ENCODE peak calls at places on chromosomes 16 and 17, in seven cellular contexts. One of them, this sample, is unnamed.
A peak's percentile ranks its signal among the peaks of the same experiment; 100 is the strongest.

GRCh38 chr16:24156777-24157176 is 99.4 kb upstream of the CACNG3 start:
- ATAC-seq in heart left ventricle: no peak
- ATAC-seq in CD8-positive, alpha-beta T cell: no peak
- ATAC-seq in activated CD4-positive, alpha-beta T cell treated with anti-CD3 and anti-CD28 coated beads for 36 hours: no peak
- ATAC-seq in stimulated activated naive CD8-positive, alpha-beta T cell treated with anti-CD3 and anti-CD28 coated beads, Interleukin-15, amount 100 ng/mL, for 72 hours: no peak
- ATAC-seq in GM12878: no peak
- ATAC-seq in activated CD8-positive, alpha-beta T cell treated with anti-CD3 and anti-CD28 coated beads, Interleukin-2, amount 10 ng/mL, durations not matched to agents 7 days and 5 days: no peak
- ATAC-seq in this sample: no peak

GRCh38 chr17:27430882-27431491 is 25.3 kb upstream of the KSR1 start:
- ATAC-seq in heart left ventricle: peak; percentile 66
- ATAC-seq in CD8-positive, alpha-beta T cell: no peak
- ATAC-seq in activated CD4-positive, alpha-beta T cell treated with anti-CD3 and anti-CD28 coated beads for 36 hours: peak; percentile 44
- ATAC-seq in stimulated activated naive CD8-positive, alpha-beta T cell treated with anti-CD3 and anti-CD28 coated beads, Interleukin-15, amount 100 ng/mL, for 72 hours: no peak
- ATAC-seq in GM12878: peak; percentile 76
- ATAC-seq in activated CD8-positive, alpha-beta T cell treated with anti-CD3 and anti-CD28 coated beads, Interleukin-2, amount 10 ng/mL, durations not matched to agents 7 days and 5 days: no peak
- ATAC-seq in this sample: no peak

GRCh38 chr17:28888832-28889231 is 8.7 kb downstream of the FLOT2 start:
- ATAC-seq in heart left ventricle: no peak
- ATAC-seq in CD8-positive, alpha-beta T cell: no peak
- ATAC-seq in activated CD4-positive, alpha-beta T cell treated with anti-CD3 and anti-CD28 coated beads for 36 hours: no peak
- ATAC-seq in stimulated activated naive CD8-positive, alpha-beta T cell treated with anti-CD3 and anti-CD28 coated beads, Interleukin-15, amount 100 ng/mL, for 72 hours: no peak
- ATAC-seq in GM12878: peak; percentile 3
- ATAC-seq in activated CD8-positive, alpha-beta T cell treated with anti-CD3 and anti-CD28 coated beads, Interleukin-2, amount 10 ng/mL, durations not matched to agents 7 days and 5 days: no peak
- ATAC-seq in this sample: no peak

GRCh38 chr16:72203401-72203800 is 31.4 kb upstream of the PMFBP1 start:
- ATAC-seq in heart left ventricle: peak; percentile 71
- ATAC-seq in CD8-positive, alpha-beta T cell: no peak
- ATAC-seq in activated CD4-positive, alpha-beta T cell treated with anti-CD3 and anti-CD28 coated beads for 36 hours: peak; percentile 74
- ATAC-seq in stimulated activated naive CD8-positive, alpha-beta T cell treated with anti-CD3 and anti-CD28 coated beads, Interleukin-15, amount 100 ng/mL, for 72 hours: peak; percentile 88
- ATAC-seq in GM12878: peak; percentile 90
- ATAC-seq in activated CD8-positive, alpha-beta T cell treated with anti-CD3 and anti-CD28 coated beads, Interleukin-2, amount 10 ng/mL, durations not matched to agents 7 days and 5 days: peak; percentile 88
- ATAC-seq in this sample: peak; percentile 54

GRCh38 chr16:74603848-74604247 is 3.1 kb downstream of the GLG1 start:
- ATAC-seq in heart left ventricle: no peak
- ATAC-seq in CD8-positive, alpha-beta T cell: no peak
- ATAC-seq in activated CD4-positive, alpha-beta T cell treated with anti-CD3 and anti-CD28 coated beads for 36 hours: no peak
- ATAC-seq in stimulated activated naive CD8-positive, alpha-beta T cell treated with anti-CD3 and anti-CD28 coated beads, Interleukin-15, amount 100 ng/mL, for 72 hours: no peak
- ATAC-seq in GM12878: no peak
- ATAC-seq in activated CD8-positive, alpha-beta T cell treated with anti-CD3 and anti-CD28 coated beads, Interleukin-2, amount 10 ng/mL, durations not matched to agents 7 days and 5 days: no peak
- ATAC-seq in this sample: no peak

GRCh38 chr16:57577691-57578224 is 35.3 kb downstream of the ADGRG5 start:
- ATAC-seq in heart left ventricle: no peak
- ATAC-seq in CD8-positive, alpha-beta T cell: peak; percentile 46
- ATAC-seq in activated CD4-positive, alpha-beta T cell treated with anti-CD3 and anti-CD28 coated beads for 36 hours: peak; percentile 23
- ATAC-seq in stimulated activated naive CD8-positive, alpha-beta T cell treated with anti-CD3 and anti-CD28 coated beads, Interleukin-15, amount 100 ng/mL, for 72 hours: peak; percentile 82
- ATAC-seq in GM12878: no peak
- ATAC-seq in activated CD8-positive, alpha-beta T cell treated with anti-CD3 and anti-CD28 coated beads, Interleukin-2, amount 10 ng/mL, durations not matched to agents 7 days and 5 days: peak; percentile 71
- ATAC-seq in this sample: no peak

GRCh38 chr17:7361906-7362305 is 7.0 kb downstream of the TMEM95 start:
- ATAC-seq in heart left ventricle: no peak
- ATAC-seq in CD8-positive, alpha-beta T cell: no peak
- ATAC-seq in activated CD4-positive, alpha-beta T cell treated with anti-CD3 and anti-CD28 coated beads for 36 hours: no peak
- ATAC-seq in stimulated activated naive CD8-positive, alpha-beta T cell treated with anti-CD3 and anti-CD28 coated beads, Interleukin-15, amount 100 ng/mL, for 72 hours: no peak
- ATAC-seq in GM12878: no peak
- ATAC-seq in activated CD8-positive, alpha-beta T cell treated with anti-CD3 and anti-CD28 coated beads, Interleukin-2, amount 10 ng/mL, durations not matched to agents 7 days and 5 days: no peak
- ATAC-seq in this sample: no peak

GRCh38 chr17:15278381-15278780 is 13.3 kb upstream of the PMP22 start:
- ATAC-seq in heart left ventricle: no peak
- ATAC-seq in CD8-positive, alpha-beta T cell: no peak
- ATAC-seq in activated CD4-positive, alpha-beta T cell treated with anti-CD3 and anti-CD28 coated beads for 36 hours: no peak
- ATAC-seq in stimulated activated naive CD8-positive, alpha-beta T cell treated with anti-CD3 and anti-CD28 coated beads, Interleukin-15, amount 100 ng/mL, for 72 hours: no peak
- ATAC-seq in GM12878: no peak
- ATAC-seq in activated CD8-positive, alpha-beta T cell treated with anti-CD3 and anti-CD28 coated beads, Interleukin-2, amount 10 ng/mL, durations not matched to agents 7 days and 5 days: no peak
- ATAC-seq in this sample: no peak

GRCh38 chr17:39942076-39942475 is 14.5 kb downstream of the LRRC3C start:
- ATAC-seq in heart left ventricle: no peak
- ATAC-seq in CD8-positive, alpha-beta T cell: no peak
- ATAC-seq in activated CD4-positive, alpha-beta T cell treated with anti-CD3 and anti-CD28 coated beads for 36 hours: no peak
- ATAC-seq in stimulated activated naive CD8-positive, alpha-beta T cell treated with anti-CD3 and anti-CD28 coated beads, Interleukin-15, amount 100 ng/mL, for 72 hours: no peak
- ATAC-seq in GM12878: no peak
- ATAC-seq in activated CD8-positive, alpha-beta T cell treated with anti-CD3 and anti-CD28 coated beads, Interleukin-2, amount 10 ng/mL, durations not matched to agents 7 days and 5 days: no peak
- ATAC-seq in this sample: no peak

GRCh38 chr17:82765357-82765756 is 13.5 kb downstream of the TBCD start:
- ATAC-seq in heart left ventricle: peak; percentile 58
- ATAC-seq in CD8-positive, alpha-beta T cell: no peak
- ATAC-seq in activated CD4-positive, alpha-beta T cell treated with anti-CD3 and anti-CD28 coated beads for 36 hours: no peak
- ATAC-seq in stimulated activated naive CD8-positive, alpha-beta T cell treated with anti-CD3 and anti-CD28 coated beads, Interleukin-15, amount 100 ng/mL, for 72 hours: no peak
- ATAC-seq in GM12878: no peak
- ATAC-seq in activated CD8-positive, alpha-beta T cell treated with anti-CD3 and anti-CD28 coated beads, Interleukin-2, amount 10 ng/mL, durations not matched to agents 7 days and 5 days: no peak
- ATAC-seq in this sample: no peak

GRCh38 chr17:74928786-74929185 is 4.7 kb downstream of the OTOP2 start:
- ATAC-seq in heart left ventricle: no peak
- ATAC-seq in CD8-positive, alpha-beta T cell: no peak
- ATAC-seq in activated CD4-positive, alpha-beta T cell treated with anti-CD3 and anti-CD28 coated beads for 36 hours: no peak
- ATAC-seq in stimulated activated naive CD8-positive, alpha-beta T cell treated with anti-CD3 and anti-CD28 coated beads, Interleukin-15, amount 100 ng/mL, for 72 hours: no peak
- ATAC-seq in GM12878: no peak
- ATAC-seq in activated CD8-positive, alpha-beta T cell treated with anti-CD3 and anti-CD28 coated beads, Interleukin-2, amount 10 ng/mL, durations not matched to agents 7 days and 5 days: no peak
- ATAC-seq in this sample: no peak

GRCh38 chr17:57970706-57971105 is 15.5 kb upstream of the CUEDC1 start:
- ATAC-seq in heart left ventricle: no peak
- ATAC-seq in CD8-positive, alpha-beta T cell: no peak
- ATAC-seq in activated CD4-positive, alpha-beta T cell treated with anti-CD3 and anti-CD28 coated beads for 36 hours: no peak
- ATAC-seq in stimulated activated naive CD8-positive, alpha-beta T cell treated with anti-CD3 and anti-CD28 coated beads, Interleukin-15, amount 100 ng/mL, for 72 hours: no peak
- ATAC-seq in GM12878: no peak
- ATAC-seq in activated CD8-positive, alpha-beta T cell treated with anti-CD3 and anti-CD28 coated beads, Interleukin-2, amount 10 ng/mL, durations not matched to agents 7 days and 5 days: no peak
- ATAC-seq in this sample: no peak

GRCh38 chr17:31126318-31126717 is 31.5 kb downstream of the NF1 start:
- ATAC-seq in heart left ventricle: no peak
- ATAC-seq in CD8-positive, alpha-beta T cell: no peak
- ATAC-seq in activated CD4-positive, alpha-beta T cell treated with anti-CD3 and anti-CD28 coated beads for 36 hours: no peak
- ATAC-seq in stimulated activated naive CD8-positive, alpha-beta T cell treated with anti-CD3 and anti-CD28 coated beads, Interleukin-15, amount 100 ng/mL, for 72 hours: no peak
- ATAC-seq in GM12878: no peak
- ATAC-seq in activated CD8-positive, alpha-beta T cell treated with anti-CD3 and anti-CD28 coated beads, Interleukin-2, amount 10 ng/mL, durations not matched to agents 7 days and 5 days: no peak
- ATAC-seq in this sample: no peak

GRCh38 chr17:66791337-66791736 is 43.6 kb upstream of the CACNG5 start:
- ATAC-seq in heart left ventricle: peak; percentile 64
- ATAC-seq in CD8-positive, alpha-beta T cell: peak; percentile 8
- ATAC-seq in activated CD4-positive, alpha-beta T cell treated with anti-CD3 and anti-CD28 coated beads for 36 hours: no peak
- ATAC-seq in stimulated activated naive CD8-positive, alpha-beta T cell treated with anti-CD3 and anti-CD28 coated beads, Interleukin-15, amount 100 ng/mL, for 72 hours: no peak
- ATAC-seq in GM12878: no peak
- ATAC-seq in activated CD8-positive, alpha-beta T cell treated with anti-CD3 and anti-CD28 coated beads, Interleukin-2, amount 10 ng/mL, durations not matched to agents 7 days and 5 days: no peak
- ATAC-seq in this sample: peak; percentile 48

GRCh38 chr16:21996923-21997692 is 3.8 kb downstream of the PDZD9 start:
- ATAC-seq in heart left ventricle: no peak
- ATAC-seq in CD8-positive, alpha-beta T cell: no peak
- ATAC-seq in activated CD4-positive, alpha-beta T cell treated with anti-CD3 and anti-CD28 coated beads for 36 hours: no peak
- ATAC-seq in stimulated activated naive CD8-positive, alpha-beta T cell treated with anti-CD3 and anti-CD28 coated beads, Interleukin-15, amount 100 ng/mL, for 72 hours: no peak
- ATAC-seq in GM12878: no peak
- ATAC-seq in activated CD8-positive, alpha-beta T cell treated with anti-CD3 and anti-CD28 coated beads, Interleukin-2, amount 10 ng/mL, durations not matched to agents 7 days and 5 days: no peak
- ATAC-seq in this sample: no peak

GRCh38 chr16:87621550-87621829 is 19.2 kb downstream of the JPH3 start:
- ATAC-seq in heart left ventricle: no peak
- ATAC-seq in CD8-positive, alpha-beta T cell: no peak
- ATAC-seq in activated CD4-positive, alpha-beta T cell treated with anti-CD3 and anti-CD28 coated beads for 36 hours: no peak
- ATAC-seq in stimulated activated naive CD8-positive, alpha-beta T cell treated with anti-CD3 and anti-CD28 coated beads, Interleukin-15, amount 100 ng/mL, for 72 hours: no peak
- ATAC-seq in GM12878: no peak
- ATAC-seq in activated CD8-positive, alpha-beta T cell treated with anti-CD3 and anti-CD28 coated beads, Interleukin-2, amount 10 ng/mL, durations not matched to agents 7 days and 5 days: no peak
- ATAC-seq in this sample: no peak

GRCh38 chr17:77153487-77153886 is 12.7 kb downstream of the SEC14L1 start:
- ATAC-seq in heart left ventricle: no peak
- ATAC-seq in CD8-positive, alpha-beta T cell: no peak
- ATAC-seq in activated CD4-positive, alpha-beta T cell treated with anti-CD3 and anti-CD28 coated beads for 36 hours: no peak
- ATAC-seq in stimulated activated naive CD8-positive, alpha-beta T cell treated with anti-CD3 and anti-CD28 coated beads, Interleukin-15, amount 100 ng/mL, for 72 hours: no peak
- ATAC-seq in GM12878: no peak
- ATAC-seq in activated CD8-positive, alpha-beta T cell treated with anti-CD3 and anti-CD28 coated beads, Interleukin-2, amount 10 ng/mL, durations not matched to agents 7 days and 5 days: no peak
- ATAC-seq in this sample: no peak

GRCh38 chr17:58390884-58391283 is 26.4 kb downstream of the RNF43 start:
- ATAC-seq in heart left ventricle: no peak
- ATAC-seq in CD8-positive, alpha-beta T cell: no peak
- ATAC-seq in activated CD4-positive, alpha-beta T cell treated with anti-CD3 and anti-CD28 coated beads for 36 hours: no peak
- ATAC-seq in stimulated activated naive CD8-positive, alpha-beta T cell treated with anti-CD3 and anti-CD28 coated beads, Interleukin-15, amount 100 ng/mL, for 72 hours: no peak
- ATAC-seq in GM12878: no peak
- ATAC-seq in activated CD8-positive, alpha-beta T cell treated with anti-CD3 and anti-CD28 coated beads, Interleukin-2, amount 10 ng/mL, durations not matched to agents 7 days and 5 days: no peak
- ATAC-seq in this sample: no peak